ENCODE peak calls at places on chromosomes 12 and 14, in five cellular contexts. One of them, this sample, is unnamed.

GRCh38 chr14:35388656-35389314 is 15.8 kb downstream of the NFKBIA start:
- DNase-seq in NT2/D1: no peak
- DNase-seq in HEK293T: no peak
- DNase-seq in GM12878: no peak
- DNase-seq in H1: no peak
- DNase-seq in this sample: no peak

GRCh38 chr12:83954071-83954789 is 958.4 kb downstream of the SLC6A15 start:
- DNase-seq in NT2/D1: no peak
- DNase-seq in HEK293T: no peak
- DNase-seq in GM12878: no peak
- DNase-seq in H1: no peak
- DNase-seq in this sample: no peak

GRCh38 chr12:51836012-51836832 is 12.3 kb downstream of the FIGNL2 start:
- DNase-seq in NT2/D1: no peak
- DNase-seq in HEK293T: no peak
- DNase-seq in GM12878: no peak
- DNase-seq in H1: no peak
- DNase-seq in this sample: no peak

GRCh38 chr12:52389313-52390207 is 4.1 kb upstream of the KRT84 start:
- DNase-seq in NT2/D1: peak
- DNase-seq in HEK293T: no peak
- DNase-seq in GM12878: no peak
- DNase-seq in H1: no peak
- DNase-seq in this sample: no peak

GRCh38 chr14:52563120-52563519 is 10.5 kb downstream of the GPR137C start:
- DNase-seq in NT2/D1: no peak
- DNase-seq in HEK293T: no peak
- DNase-seq in GM12878: no peak
- DNase-seq in H1: no peak
- DNase-seq in this sample: no peak

GRCh38 chr12:97336896-97337751 is 125.5 kb upstream of the RMST start:
- DNase-seq in NT2/D1: no peak
- DNase-seq in HEK293T: no peak
- DNase-seq in GM12878: no peak
- DNase-seq in H1: no peak
- DNase-seq in this sample: no peak

GRCh38 chr12:122749569-122750332 is 2.9 kb upstream of the DENR start:
- DNase-seq in NT2/D1: no peak
- DNase-seq in HEK293T: peak
- DNase-seq in GM12878: no peak
- DNase-seq in H1: no peak
- DNase-seq in this sample: no peak

GRCh38 chr12:59322473-59322872 is 273.4 kb upstream of the SLC16A7 start:
- DNase-seq in NT2/D1: no peak
- DNase-seq in HEK293T: no peak
- DNase-seq in GM12878: no peak
- DNase-seq in H1: no peak
- DNase-seq in this sample: no peak

GRCh38 chr14:94611179-94611578 is 1.0 kb upstream of the SERPINA3 start:
- DNase-seq in NT2/D1: no peak
- DNase-seq in HEK293T: no peak
- DNase-seq in GM12878: no peak
- DNase-seq in H1: no peak
- DNase-seq in this sample: no peak

GRCh38 chr14:94612174-94612573 is at the start of gene SERPINA3:
- DNase-seq in NT2/D1: no peak
- DNase-seq in HEK293T: no peak
- DNase-seq in GM12878: no peak
- DNase-seq in H1: no peak
- DNase-seq in this sample: peak

GRCh38 chr14:94613720-94614644 is 1.8 kb downstream of the SERPINA3 start:
- DNase-seq in NT2/D1: no peak
- DNase-seq in HEK293T: no peak
- DNase-seq in GM12878: no peak
- DNase-seq in H1: no peak
- DNase-seq in this sample: no peak

GRCh38 chr14:94614802-94615201 is 2.6 kb downstream of the SERPINA3 start:
- DNase-seq in NT2/D1: no peak
- DNase-seq in HEK293T: no peak
- DNase-seq in GM12878: no peak
- DNase-seq in H1: no peak
- DNase-seq in this sample: no peak

DNA sequence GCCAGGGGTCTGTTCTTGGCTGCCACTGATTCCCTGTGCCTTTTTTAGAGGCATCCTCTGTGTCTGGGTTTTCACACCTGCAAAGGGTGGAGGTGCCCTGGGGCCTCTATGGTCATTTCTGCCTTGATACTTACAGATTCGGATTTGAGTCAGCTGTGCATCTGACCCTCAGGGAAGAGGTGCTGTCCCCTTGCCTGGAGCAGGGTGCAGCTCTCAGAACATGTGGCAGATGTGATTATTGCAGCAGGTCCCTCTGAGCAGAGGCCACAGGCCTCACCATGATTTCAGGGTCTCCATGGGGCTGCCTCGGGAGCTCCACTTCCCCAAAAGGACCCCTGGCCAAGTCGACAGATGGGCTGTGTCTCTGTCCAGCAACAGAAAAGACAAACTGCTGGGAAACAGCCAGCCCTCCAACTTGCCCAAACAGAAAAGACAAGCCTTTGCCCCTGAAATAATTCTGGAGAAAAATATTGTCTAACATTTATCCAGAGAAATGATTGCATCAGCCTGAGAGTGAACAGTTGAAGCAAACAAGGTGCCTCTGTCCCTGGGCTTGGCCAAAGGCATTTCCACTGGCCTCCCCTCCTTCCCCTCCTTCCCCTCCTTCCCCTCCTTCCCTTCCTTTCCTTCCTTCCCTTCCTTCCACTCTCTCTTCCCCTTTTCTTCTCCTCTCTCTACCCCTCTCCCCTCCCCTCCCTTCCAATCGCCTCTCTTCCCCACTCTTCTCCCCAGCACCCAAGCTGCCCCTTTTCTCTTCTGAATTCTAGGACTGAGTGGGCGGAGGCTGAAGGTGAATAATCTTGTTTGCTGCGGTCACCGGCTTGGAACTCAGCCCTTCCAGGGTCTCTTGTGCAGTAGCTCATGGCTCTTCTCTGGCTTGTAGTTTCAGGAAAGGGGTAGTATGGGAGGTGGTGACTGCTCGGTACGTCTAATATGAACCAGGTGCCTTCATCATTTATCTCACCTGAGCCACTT is 676 bp downstream of the SERPINA3 start:
- DNase-seq in NT2/D1: no peak
- DNase-seq in HEK293T: no peak
- DNase-seq in GM12878: no peak
- DNase-seq in H1: no peak
- DNase-seq in this sample: peak
- TF ChIP-seq SUZ12 in NT2/D1: no peak
- TF ChIP-seq SUZ12 in HEK293T: no peak
- TF ChIP-seq SUZ12 in GM12878: no peak
- TF ChIP-seq SUZ12 in H1: no peak
- TF ChIP-seq SUZ12 in this sample: no peak

GRCh38 chr14:75452900-75453816 is 25.3 kb downstream of the JDP2 start:
- DNase-seq in NT2/D1: peak
- DNase-seq in HEK293T: no peak
- DNase-seq in GM12878: no peak
- DNase-seq in H1: peak
- DNase-seq in this sample: peak
- TF ChIP-seq SUZ12 in NT2/D1: no peak
- TF ChIP-seq SUZ12 in HEK293T: no peak
- TF ChIP-seq SUZ12 in GM12878: no peak
- TF ChIP-seq SUZ12 in H1: no peak
- TF ChIP-seq SUZ12 in this sample: no peak

DNA sequence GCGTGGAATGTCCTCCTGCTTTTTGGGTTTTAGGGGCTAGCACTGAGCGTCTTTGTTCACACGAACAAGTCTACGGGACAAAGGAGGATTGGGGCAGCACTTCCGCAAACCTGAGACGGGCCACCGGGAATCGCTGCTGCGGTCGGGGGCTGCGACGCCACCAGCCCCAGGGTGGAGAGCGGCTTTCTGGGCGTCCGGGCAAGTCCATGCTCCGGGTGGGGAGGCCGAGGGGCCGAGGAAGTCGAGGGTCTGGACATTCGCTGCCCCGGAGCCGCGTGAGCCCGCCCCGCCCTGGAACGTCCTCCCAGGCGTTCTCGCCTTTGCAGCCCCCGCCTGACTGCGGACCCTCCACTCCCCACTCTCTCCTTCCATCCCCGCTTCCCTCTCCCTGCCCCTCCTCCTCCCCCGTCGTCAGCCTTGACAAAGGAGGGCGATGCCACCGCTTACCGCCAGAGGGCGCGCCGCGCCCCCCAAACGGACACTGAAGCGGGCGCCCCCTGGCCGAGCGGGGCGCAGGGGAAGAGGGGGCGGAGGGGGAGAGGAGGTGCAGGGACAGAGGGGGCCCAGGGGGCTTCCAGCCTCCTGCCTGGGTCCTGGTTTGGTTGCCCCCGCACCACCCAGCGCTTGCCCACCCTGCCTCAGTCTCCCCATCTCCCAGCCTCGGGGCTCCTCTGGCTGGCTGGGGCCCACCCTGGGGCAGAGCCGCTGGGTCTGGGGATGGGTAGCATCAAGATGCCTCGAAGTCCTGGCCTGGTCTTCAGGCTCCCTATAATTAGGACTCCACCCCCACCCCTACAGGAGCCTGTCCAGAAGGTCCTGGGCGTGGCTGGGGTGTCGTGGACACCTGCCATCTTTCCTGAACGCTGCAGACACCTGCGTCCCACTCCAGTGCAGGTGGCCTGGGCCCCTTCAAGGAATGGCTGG is 39.1 kb upstream of the INF2 start:
- DNase-seq in NT2/D1: peak
- DNase-seq in HEK293T: peak
- DNase-seq in GM12878: no peak
- DNase-seq in H1: peak
- DNase-seq in this sample: peak
- TF ChIP-seq SUZ12 in NT2/D1: no peak
- TF ChIP-seq SUZ12 in HEK293T: no peak
- TF ChIP-seq SUZ12 in GM12878: no peak
- TF ChIP-seq SUZ12 in H1: no peak
- TF ChIP-seq SUZ12 in this sample: no peak

DNA sequence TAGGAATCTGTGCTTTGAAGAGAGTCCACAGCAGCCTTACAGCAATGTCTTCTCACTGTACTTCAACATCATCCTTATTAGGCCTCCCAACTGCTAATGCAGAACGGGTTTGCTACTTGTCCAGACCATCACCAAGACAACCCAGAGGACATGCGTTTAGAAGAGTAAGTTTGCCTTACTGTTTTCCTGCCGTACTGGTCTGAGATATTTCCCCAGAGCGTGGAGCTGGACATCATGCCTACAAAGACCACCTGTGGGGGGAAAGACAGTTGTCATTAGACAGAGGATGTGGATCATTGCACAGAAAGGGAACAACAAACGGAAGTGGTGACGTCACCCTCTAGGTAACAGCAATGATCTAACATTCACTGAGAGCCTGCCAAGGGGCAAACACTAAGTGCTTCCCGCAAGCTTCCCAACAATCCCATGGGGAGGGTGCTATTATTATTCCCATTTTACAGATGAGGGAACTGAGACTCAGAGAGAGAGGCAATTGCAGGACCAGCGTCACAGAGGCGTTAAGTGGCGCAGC is 48.6 kb downstream of the SVOP start:
- DNase-seq in NT2/D1: no peak
- DNase-seq in HEK293T: no peak
- DNase-seq in GM12878: no peak
- DNase-seq in H1: no peak
- DNase-seq in this sample: no peak
- TF ChIP-seq SUZ12 in NT2/D1: no peak
- TF ChIP-seq SUZ12 in HEK293T: no peak
- TF ChIP-seq SUZ12 in GM12878: no peak
- TF ChIP-seq SUZ12 in H1: no peak
- TF ChIP-seq SUZ12 in this sample: no peak

DNA sequence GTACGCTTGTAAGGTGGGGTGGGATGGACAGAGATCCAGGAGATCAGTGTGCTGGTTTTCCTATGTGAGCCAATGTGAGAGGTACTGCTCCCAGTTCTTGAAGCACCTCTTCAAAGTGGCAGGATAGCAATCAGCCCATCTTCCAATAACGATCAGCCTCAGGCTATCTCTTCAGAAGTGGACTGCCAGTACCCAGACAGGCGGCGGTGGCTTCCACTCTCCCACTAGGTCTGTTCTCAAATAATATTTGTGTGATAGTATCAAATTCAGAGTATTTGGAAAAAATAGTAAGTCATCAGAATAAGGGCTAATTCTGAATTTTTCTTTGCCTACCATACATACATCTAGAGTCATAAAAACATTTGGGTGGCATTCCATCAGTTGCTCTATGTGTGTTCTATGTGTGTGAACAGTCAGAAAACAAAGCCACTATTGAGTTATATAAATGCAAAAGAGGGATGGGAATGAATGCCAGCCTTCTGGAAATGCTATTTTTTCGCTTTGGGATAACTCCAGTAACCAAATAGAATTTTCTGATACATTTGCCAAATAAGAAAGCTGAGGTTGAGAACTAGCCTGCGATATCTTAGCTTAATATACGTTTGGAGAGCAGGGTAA is 237.2 kb upstream of the RGS6 start:
- DNase-seq in NT2/D1: no peak
- DNase-seq in HEK293T: no peak
- DNase-seq in GM12878: no peak
- DNase-seq in H1: no peak
- DNase-seq in this sample: no peak
- TF ChIP-seq SUZ12 in NT2/D1: no peak
- TF ChIP-seq SUZ12 in HEK293T: no peak
- TF ChIP-seq SUZ12 in GM12878: no peak
- TF ChIP-seq SUZ12 in H1: no peak
- TF ChIP-seq SUZ12 in this sample: no peak

DNA sequence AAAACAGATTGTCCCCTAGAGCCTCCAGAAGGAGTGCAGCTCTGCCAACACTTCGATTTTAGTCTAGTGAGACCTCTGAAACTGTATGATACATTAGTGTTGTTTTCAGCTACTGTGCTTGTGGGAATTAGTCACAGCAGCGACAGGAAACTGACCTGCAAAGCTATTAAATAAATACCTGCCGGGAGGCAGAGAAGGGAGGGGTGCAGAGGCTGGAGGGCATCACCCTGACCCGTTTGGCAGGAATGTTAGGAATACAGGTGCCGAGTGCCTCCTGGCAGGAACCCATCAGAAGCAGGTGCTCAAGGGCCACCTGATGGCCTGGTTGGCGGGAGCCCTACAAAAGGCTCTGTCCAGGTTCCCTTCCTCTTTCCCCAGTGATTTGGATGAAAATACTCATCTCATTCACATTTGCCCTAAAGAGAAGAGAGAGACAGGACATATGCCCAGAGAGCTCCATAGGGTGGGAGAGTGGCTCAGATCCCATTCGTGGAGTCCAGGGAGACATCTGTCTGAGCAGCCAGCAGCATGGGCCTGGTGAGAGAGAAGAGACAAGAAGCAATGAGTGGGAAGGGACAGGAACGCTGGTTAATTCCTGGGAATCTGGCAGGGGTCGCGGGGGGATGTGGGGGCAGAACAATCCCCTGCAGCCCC is 44.6 kb downstream of the C14orf132 start:
- DNase-seq in NT2/D1: no peak
- DNase-seq in HEK293T: no peak
- DNase-seq in GM12878: no peak
- DNase-seq in H1: no peak
- DNase-seq in this sample: no peak
- TF ChIP-seq SUZ12 in NT2/D1: no peak
- TF ChIP-seq SUZ12 in HEK293T: no peak
- TF ChIP-seq SUZ12 in GM12878: no peak
- TF ChIP-seq SUZ12 in H1: no peak
- TF ChIP-seq SUZ12 in this sample: no peak

GRCh38 chr14:103697196-103697595 is 18.1 kb downstream of the XRCC3 start:
- DNase-seq in NT2/D1: no peak
- DNase-seq in HEK293T: no peak
- DNase-seq in GM12878: no peak
- DNase-seq in H1: no peak
- DNase-seq in this sample: no peak
- TF ChIP-seq SUZ12 in NT2/D1: no peak
- TF ChIP-seq SUZ12 in HEK293T: no peak
- TF ChIP-seq SUZ12 in GM12878: no peak
- TF ChIP-seq SUZ12 in H1: no peak
- TF ChIP-seq SUZ12 in this sample: no peak